ENCODE peak calls at places on chromosomes 16 and 17, in eight cellular contexts. Z is mucosa of gallbladder; P is AG20443; T is activated naive CD4-positive, alpha-beta T cell treated with anti-CD3 and anti-CD28 coated beads, Interleukin-2, amount 10 ng/mL, durations not matched to agents 7 days and 5 days; H is stimulated activated CD4-positive, alpha-beta T cell treated with anti-CD3 and anti-CD28 coated beads, Interleukin-4, amount 100 ng/mL, for 24 hours; B is ovary; J is AG08395; Q is HuH-7.5. I is an unnamed sample.

GRCh38 chr17:292531-293382 is 59.9 kb downstream of the RPH3AL start:
- DNase-seq in Q (no peak), Z (no peak), H (no peak), B (peak), T (peak), P (no peak), J (no peak), I (no peak)

GRCh38 chr17:47301161-47301560 is 22.6 kb upstream of the EFCAB13 start:
- DNase-seq in H (peak), T (no peak), B (no peak), Z (no peak), J (no peak), Q (no peak), P (no peak), I (no peak)

GRCh38 chr17:28255616-28256015 is 63.4 kb upstream of the TMEM97 start:
- DNase-seq in Q (no peak), H (no peak), P (no peak), J (no peak), Z (no peak), T (no peak), B (no peak), I (no peak)

GRCh38 chr17:72422505-72423285 is 301.9 kb downstream of the SOX9 start:
- DNase-seq in J (peak), Q (no peak), H (peak), B (no peak), T (no peak), P (peak), Z (peak), I (no peak)

GRCh38 chr16:27364493-27365141 is 37.4 kb upstream of the IL21R start:
- DNase-seq in Z (peak), J (no peak), B (no peak), H (no peak), T (no peak), P (no peak), Q (peak), I (no peak)

GRCh38 chr17:57577751-57578607 is 167.1 kb downstream of the CCDC182 start:
- DNase-seq in Z (peak), P (peak), J (peak), Q (peak), H (no peak), T (no peak), B (peak), I (no peak)

GRCh38 chr17:69654981-69655581 is 240.6 kb downstream of the MAP2K6 start:
- DNase-seq in B (no peak), T (no peak), J (peak), Z (no peak), Q (no peak), H (no peak), P (peak), I (no peak)

GRCh38 chr16:74830646-74831045 is 56.0 kb upstream of the FA2H start:
- DNase-seq in Q (no peak), T (no peak), B (no peak), Z (no peak), P (no peak), H (no peak), J (no peak), I (no peak)

GRCh38 chr17:56867948-56868376 is 34.0 kb downstream of the DGKE start:
- DNase-seq in Q (no peak), Z (no peak), B (no peak), H (no peak), T (no peak), P (peak), J (peak), I (no peak)

GRCh38 chr16:17607624-17608023 is 136.9 kb upstream of the XYLT1 start:
- DNase-seq in T (no peak), J (no peak), P (no peak), Z (no peak), H (no peak), B (no peak), Q (no peak), I (no peak)

GRCh38 chr16:81366316-81366932 is 51.7 kb downstream of the GAN start:
- DNase-seq in Q (peak), H (peak), P (peak), T (no peak), B (no peak), J (peak), Z (no peak), I (no peak)

GRCh38 chr17:40015005-40015997 is at the start of gene CSF3:
- DNase-seq in H (no peak), Z (no peak), T (no peak), B (no peak), J (no peak), Q (peak), P (no peak), I (no peak)

I was measured in natural killer cell.